ENCODE peak calls at places on chromosomes 12 and 14, in seven cellular contexts. Y, H, B, L, T, I and Z are unnamed samples. For H3K4me1, the result is how much of the 10 kb centered on the place peaks cover.

GRCh38 chr12:32585680-32586079 is 93.4 kb upstream of the DNM1L start:
- DNase-seq in I (no peak), L (no peak), T (no peak), B (no peak), H (no peak), Y (no peak), Z (no peak)

GRCh38 chr14:72129283-72129682 is 197.1 kb downstream of the RGS6 start:
- DNase-seq in H (no peak), I (no peak), T (peak), B (no peak), Y (no peak), L (no peak), Z (no peak)

GRCh38 chr12:52876371-52876770 is 27.6 kb upstream of the KRT78 start:
- DNase-seq in I (no peak), L (peak), Y (no peak), B (no peak), T (no peak), H (no peak), Z (no peak)

GRCh38 chr12:110917467-110917866 is 2.9 kb downstream of the MYL2 start:
- DNase-seq in H (no peak), L (no peak), Y (peak), I (peak), B (peak), T (no peak), Z (no peak)

GRCh38 chr14:60357551-60357930 is 108.5 kb downstream of the PPM1A start:
- DNase-seq in I (no peak), H (no peak), L (no peak), Y (no peak), T (no peak), B (no peak), Z (no peak)

GRCh38 chr12:96210376-96211055 is 16.3 kb downstream of the ELK3 start:
- DNase-seq in T (no peak), B (peak), L (no peak), I (no peak), H (no peak), Y (no peak), Z (no peak)

GRCh38 chr14:36619853-36620252 is 37.4 kb upstream of the NKX2-8 start:
- DNase-seq in L (no peak), T (no peak), Y (no peak), B (no peak), H (no peak), I (no peak), Z (no peak)

GRCh38 chr14:61659582-61659981 is 35.7 kb upstream of the HIF1A start:
- DNase-seq in L (no peak), I (no peak), T (no peak), H (no peak), B (no peak), Y (peak), Z (no peak)

GRCh38 chr12:104219908-104220404 is 4.4 kb downstream of the TXNRD1 start:
- DNase-seq in H (no peak), L (peak), Y (peak), B (peak), T (peak), I (peak), Z (no peak)

GRCh38 chr12:122072031-122072970 is 6.3 kb upstream of the MLXIP start:
- DNase-seq in I (no peak), Y (peak), H (no peak), B (peak), T (peak), L (no peak), Z (peak)

GRCh38 chr14:68978550-68978911 is 571 bp downstream of the ACTN1 start:
- DNase-seq in B (peak), I (no peak), Y (no peak), H (peak), T (peak), L (peak), Z (peak)

GRCh38 chr12:122293081-122293480 is 26.8 kb upstream of the VPS33A start:
- DNase-seq in T (no peak), B (no peak), I (no peak), H (no peak), Y (no peak), L (no peak), Z (no peak)

DNA sequence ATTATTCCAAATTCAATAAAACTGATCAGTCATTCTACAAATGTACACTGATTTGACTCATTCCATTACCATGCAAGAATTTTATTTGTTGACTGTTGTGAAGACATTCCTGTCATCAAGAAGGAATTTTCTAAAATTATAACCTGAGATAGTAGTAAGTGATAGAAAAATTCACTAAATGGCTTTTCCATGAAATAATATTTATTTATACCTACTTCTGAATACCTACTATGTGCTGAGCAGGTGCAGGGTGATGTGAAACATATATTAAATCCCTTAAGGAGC is 841.7 kb downstream of the NRXN3 start:
- DNase-seq in Y (no peak), B (no peak), I (no peak), L (no peak), T (no peak), H (no peak), Z (no peak)
- H3K4me3 ChIP-seq in Y (no peak), B (no peak), I (no peak), L (no peak), T (no peak), H (no peak), Z (no peak)

GRCh38 chr12:108691154-108691994 is 39.9 kb downstream of the CORO1C start:
- DNase-seq in B (peak), L (peak), H (peak), T (peak), Y (peak), I (peak), Z (peak)
- TF ChIP-seq POLR2A in B (peak), L (peak), H (no peak), T (no peak), Y (peak), I (no peak), Z (peak)

GRCh38 chr14:95309261-95310051 is 10.3 kb downstream of the CLMN start:
- DNase-seq in T (no peak), L (no peak), B (no peak), I (no peak), Y (no peak), H (no peak), Z (no peak)

GRCh38 chr14:95313246-95313645 is 6.5 kb downstream of the CLMN start:
- DNase-seq in Y (no peak), B (no peak), I (no peak), T (no peak), H (no peak), L (no peak), Z (no peak)

GRCh38 chr14:95310635-95311380 is 8.9 kb downstream of the CLMN start:
- DNase-seq in B (no peak), H (no peak), L (peak), T (no peak), I (no peak), Y (no peak), Z (no peak)

GRCh38 chr14:95313707-95314106 is 6.0 kb downstream of the CLMN start:
- DNase-seq in H (no peak), I (peak), Y (peak), T (peak), L (peak), B (no peak), Z (peak)

GRCh38 chr14:95311752-95312151 is 8.0 kb downstream of the CLMN start:
- DNase-seq in Y (no peak), I (no peak), H (no peak), T (no peak), L (no peak), B (peak), Z (no peak)
- H3K4me1 ChIP-seq in Y (under half), I (half or more), H (under half), T (half or more), L (under half), B (under half), Z (under half)

GRCh38 chr14:102018251-102018650 is 53.9 kb downstream of the DYNC1H1 start:
- DNase-seq in L (no peak), H (no peak), B (no peak), I (no peak), T (no peak), Y (no peak), Z (no peak)
- H3K4me3 ChIP-seq in L (no peak), H (no peak), B (no peak), I (no peak), T (no peak), Y (no peak), Z (no peak)

GRCh38 chr12:591167-591570 is 72.1 kb downstream of the NINJ2 start:
- DNase-seq in I (no peak), L (no peak), H (no peak), B (no peak), Y (no peak), T (no peak), Z (no peak)
- TF ChIP-seq POLR2A in I (no peak), L (no peak), H (no peak), B (no peak), Y (no peak), T (no peak), Z (no peak)